ENCODE peak calls at places on chromosome 15, in nine cellular contexts. T, P, V, Q, C, N, J, A and O are unnamed samples.

GRCh38 chr15:60047701-60048100 is 43.6 kb downstream of the FOXB1 start:
- DNase-seq in T (no peak), P (no peak), V (no peak), Q (no peak), C (no peak), N (no peak), J (no peak), A (no peak), O (no peak)

GRCh38 chr15:30905821-30906220 is 2.1 kb downstream of the FAN1 start:
- DNase-seq in T (no peak), P (no peak), V (no peak), Q (no peak), C (no peak), N (peak), J (no peak), A (no peak), O (peak)

GRCh38 chr15:64717735-64718495 is 57.5 kb downstream of the RBPMS2 start:
- DNase-seq in T (no peak), P (no peak), V (no peak), Q (no peak), C (no peak), N (no peak), J (peak), A (no peak), O (no peak)

GRCh38 chr15:48671381-48672022 is 26.0 kb upstream of the FBN1 start:
- DNase-seq in T (no peak), P (no peak), V (no peak), Q (peak), C (peak), N (peak), J (no peak), A (peak), O (no peak)

GRCh38 chr15:35998637-35999036 is 452.7 kb upstream of the DPH6 start:
- DNase-seq in T (no peak), P (no peak), V (no peak), Q (no peak), C (no peak), N (no peak), J (no peak), A (no peak), O (no peak)

GRCh38 chr15:31752363-31752762 is 278.0 kb upstream of the CHRNA7 start:
- DNase-seq in T (no peak), P (no peak), V (no peak), Q (no peak), C (no peak), N (no peak), J (no peak), A (no peak), O (no peak)

GRCh38 chr15:74523982-74524381 is 17.0 kb upstream of the ARID3B start:
- DNase-seq in T (no peak), P (no peak), V (no peak), Q (no peak), C (no peak), N (no peak), J (no peak), A (no peak), O (no peak)

GRCh38 chr15:70323111-70323851 is 225.6 kb upstream of the TLE3 start:
- DNase-seq in T (peak), P (peak), V (no peak), Q (no peak), C (peak), N (peak), J (no peak), A (no peak), O (no peak)

GRCh38 chr15:62124176-62124952 is 40.7 kb downstream of the C2CD4B start:
- DNase-seq in T (no peak), P (no peak), V (peak), Q (no peak), C (no peak), N (no peak), J (no peak), A (no peak), O (no peak)

GRCh38 chr15:65309882-65310418 is 5.5 kb downstream of the RNU5B-1 start:
- DNase-seq in T (no peak), P (no peak), V (no peak), Q (no peak), C (no peak), N (no peak), J (peak), A (peak), O (no peak)

GRCh38 chr15:43794269-43795037 is 2.3 kb downstream of the SERF2 start:
- DNase-seq in T (no peak), P (no peak), V (no peak), Q (peak), C (peak), N (peak), J (no peak), A (no peak), O (no peak)

GRCh38 chr15:80811781-80812180 is 32.6 kb downstream of the CEMIP start:
- DNase-seq in T (no peak), P (no peak), V (no peak), Q (no peak), C (no peak), N (no peak), J (no peak), A (no peak), O (no peak)

GRCh38 chr15:100772478-100773378 is 106.9 kb upstream of the ALDH1A3 start:
- DNase-seq in T (no peak), P (peak), V (no peak), Q (no peak), C (no peak), N (no peak), J (no peak), A (no peak), O (no peak)

GRCh38 chr15:85414495-85414894 is 34.1 kb downstream of the AKAP13 start:
- DNase-seq in T (no peak), P (no peak), V (peak), Q (no peak), C (no peak), N (no peak), J (no peak), A (no peak), O (no peak)

GRCh38 chr15:57947781-57948180 is 117.7 kb downstream of the ALDH1A2 start:
- DNase-seq in T (peak), P (no peak), V (no peak), Q (no peak), C (no peak), N (peak), J (no peak), A (no peak), O (no peak)

GRCh38 chr15:88610756-88611231 is 10.3 kb upstream of the AEN start:
- DNase-seq in T (no peak), P (peak), V (no peak), Q (no peak), C (no peak), N (peak), J (no peak), A (no peak), O (no peak)

GRCh38 chr15:95928822-95929221 is 401.7 kb upstream of the NR2F2 start:
- DNase-seq in T (no peak), P (no peak), V (no peak), Q (no peak), C (no peak), N (no peak), J (no peak), A (no peak), O (no peak)

GRCh38 chr15:48385031-48385430 is 53.8 kb downstream of the DUT start:
- DNase-seq in T (no peak), P (no peak), V (no peak), Q (no peak), C (no peak), N (no peak), J (no peak), A (no peak), O (no peak)

GRCh38 chr15:85950101-85950500 is 129.6 kb upstream of the AGBL1 start:
- DNase-seq in T (no peak), P (no peak), V (no peak), Q (no peak), C (peak), N (no peak), J (no peak), A (no peak), O (no peak)

GRCh38 chr15:79130535-79131130 is 40.1 kb upstream of the RASGRF1 start:
- DNase-seq in T (no peak), P (no peak), V (no peak), Q (no peak), C (no peak), N (peak), J (no peak), A (no peak), O (no peak)

GRCh38 chr15:97235285-97235985 is 725.1 kb upstream of the ARRDC4 start:
- DNase-seq in T (peak), P (peak), V (peak), Q (peak), C (no peak), N (peak), J (no peak), A (no peak), O (peak)

GRCh38 chr15:88802250-88802990 is 816 bp upstream of the ACAN start:
- DNase-seq in T (no peak), P (no peak), V (no peak), Q (no peak), C (no peak), N (no peak), J (no peak), A (no peak), O (no peak)

GRCh38 chr15:67836477-67836876 is 3.4 kb downstream of the RNU6-1 start:
- DNase-seq in T (no peak), P (no peak), V (peak), Q (peak), C (peak), N (no peak), J (peak), A (no peak), O (peak)

GRCh38 chr15:92883643-92884458 is 16.3 kb upstream of the CHD2 start:
- DNase-seq in T (no peak), P (no peak), V (peak), Q (no peak), C (no peak), N (peak), J (no peak), A (no peak), O (no peak)

GRCh38 chr15:101255615-101256350 is 3.9 kb upstream of the CHSY1 start:
- DNase-seq in T (no peak), P (no peak), V (no peak), Q (peak), C (no peak), N (no peak), J (no peak), A (no peak), O (no peak)

GRCh38 chr15:64263567-64263966 is 92.4 kb downstream of the CSNK1G1 start:
- DNase-seq in T (no peak), P (no peak), V (no peak), Q (no peak), C (no peak), N (no peak), J (no peak), A (no peak), O (no peak)

GRCh38 chr15:89016549-89017041 is 71.7 kb upstream of the ABHD2 start:
- DNase-seq in T (no peak), P (no peak), V (no peak), Q (no peak), C (peak), N (peak), J (no peak), A (no peak), O (no peak)

GRCh38 chr15:88512606-88513005 is 33.9 kb downstream of the DET1 start:
- DNase-seq in T (no peak), P (no peak), V (no peak), Q (no peak), C (no peak), N (no peak), J (no peak), A (peak), O (no peak)

GRCh38 chr15:69305204-69305931 is 6.7 kb downstream of the PAQR5 start:
- DNase-seq in T (no peak), P (no peak), V (no peak), Q (peak), C (peak), N (peak), J (no peak), A (peak), O (no peak)

GRCh38 chr15:63492541-63493077 is 11.8 kb upstream of the USP3 start:
- DNase-seq in T (no peak), P (no peak), V (no peak), Q (no peak), C (no peak), N (no peak), J (no peak), A (peak), O (no peak)

GRCh38 chr15:35737521-35737920 is 191.6 kb upstream of the DPH6 start:
- DNase-seq in T (no peak), P (no peak), V (no peak), Q (no peak), C (no peak), N (no peak), J (no peak), A (no peak), O (no peak)

GRCh38 chr15:85312486-85312885 is 67.9 kb upstream of the AKAP13 start:
- DNase-seq in T (no peak), P (no peak), V (no peak), Q (no peak), C (no peak), N (peak), J (no peak), A (no peak), O (no peak)

GRCh38 chr15:71686221-71687050 is 123.9 kb upstream of the NR2E3 start:
- DNase-seq in T (no peak), P (no peak), V (no peak), Q (no peak), C (no peak), N (no peak), J (no peak), A (no peak), O (no peak)
- H3K27ac ChIP-seq in T (no peak), P (no peak), V (no peak), Q (no peak), C (no peak), N (no peak), J (no peak), A (no peak), O (no peak)

GRCh38 chr15:37084602-37085001 is 15.7 kb downstream of the MEIS2 start:
- DNase-seq in T (no peak), P (no peak), V (no peak), Q (no peak), C (no peak), N (no peak), J (no peak), A (no peak), O (no peak)

GRCh38 chr15:37078566-37078965 is 21.8 kb downstream of the MEIS2 start:
- DNase-seq in T (no peak), P (no peak), V (no peak), Q (no peak), C (no peak), N (no peak), J (no peak), A (no peak), O (no peak)

GRCh38 chr15:37079726-37080125 is 20.6 kb downstream of the MEIS2 start:
- DNase-seq in T (no peak), P (no peak), V (no peak), Q (no peak), C (no peak), N (no peak), J (no peak), A (no peak), O (no peak)

GRCh38 chr15:37083610-37084009 is 16.7 kb downstream of the MEIS2 start:
- DNase-seq in T (no peak), P (no peak), V (no peak), Q (no peak), C (no peak), N (no peak), J (no peak), A (no peak), O (no peak)

GRCh38 chr15:37081985-37082384 is 18.4 kb downstream of the MEIS2 start:
- DNase-seq in T (no peak), P (no peak), V (no peak), Q (no peak), C (no peak), N (peak), J (no peak), A (no peak), O (no peak)
- H3K27ac ChIP-seq in T (no peak), P (no peak), V (no peak), Q (peak), C (no peak), N (no peak), J (no peak), A (peak), O (no peak)

DNA sequence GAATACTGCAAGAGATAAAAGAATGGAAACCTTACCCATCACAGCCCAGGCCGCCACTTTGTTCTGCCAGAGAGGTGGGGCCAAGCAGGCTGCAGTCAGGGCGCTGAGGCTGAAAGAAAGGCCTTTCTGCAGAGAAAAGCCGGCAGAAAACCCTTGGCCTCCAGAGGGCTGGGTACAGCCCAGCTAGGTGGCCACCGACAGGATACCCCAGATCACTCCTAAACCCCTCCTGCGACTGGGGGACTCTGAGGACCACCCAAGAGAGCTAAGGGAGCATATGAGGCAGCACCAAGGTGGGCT is 69.3 kb downstream of the SMAD6 start:
- DNase-seq in T (no peak), P (no peak), V (no peak), Q (no peak), C (no peak), N (no peak), J (no peak), A (no peak), O (no peak)
- H3K27ac ChIP-seq in T (peak), P (no peak), V (no peak), Q (peak), C (no peak), N (no peak), J (no peak), A (no peak), O (no peak)

DNA sequence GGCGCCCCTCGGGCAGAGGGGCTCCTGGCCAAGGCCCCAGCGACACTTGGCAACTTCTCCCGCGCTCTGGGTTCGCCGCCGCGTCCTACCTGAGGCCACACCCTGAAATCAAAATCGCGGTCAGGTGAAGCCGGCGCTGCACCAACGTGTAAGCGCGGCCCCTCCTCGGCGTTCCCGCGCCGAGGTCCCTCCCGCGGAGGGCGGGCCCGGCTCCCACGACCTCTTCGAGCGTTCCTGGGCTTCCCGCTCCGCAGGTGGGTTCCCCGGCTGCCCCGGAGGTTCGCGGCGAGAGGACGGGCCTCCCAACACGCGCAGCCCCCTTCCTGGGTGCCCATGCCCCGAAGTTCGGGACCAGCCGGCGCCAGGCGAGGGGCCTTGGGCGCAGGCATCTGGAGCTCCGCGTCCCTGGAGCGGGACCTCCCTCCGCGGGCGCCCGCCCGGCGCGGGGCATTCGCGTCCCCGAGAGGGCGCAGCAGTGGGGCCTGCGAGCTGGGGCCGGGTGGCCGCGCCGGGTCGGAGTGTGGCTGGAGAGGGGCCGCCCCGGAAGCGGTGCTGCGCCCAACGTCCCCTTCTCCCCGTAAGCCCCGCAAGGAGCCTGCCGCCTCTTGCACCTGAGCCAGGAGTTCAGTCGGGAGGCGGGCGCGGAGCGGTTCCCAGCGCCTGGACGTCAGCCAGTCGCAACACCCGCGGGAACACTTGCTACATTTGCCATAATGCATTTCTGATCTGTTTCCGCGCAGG is 13.7 kb downstream of the PAK6 start:
- DNase-seq in T (peak), P (peak), V (no peak), Q (peak), C (peak), N (no peak), J (peak), A (no peak), O (no peak)
- H3K27ac ChIP-seq in T (no peak), P (no peak), V (no peak), Q (peak), C (no peak), N (no peak), J (no peak), A (no peak), O (no peak)

DNA sequence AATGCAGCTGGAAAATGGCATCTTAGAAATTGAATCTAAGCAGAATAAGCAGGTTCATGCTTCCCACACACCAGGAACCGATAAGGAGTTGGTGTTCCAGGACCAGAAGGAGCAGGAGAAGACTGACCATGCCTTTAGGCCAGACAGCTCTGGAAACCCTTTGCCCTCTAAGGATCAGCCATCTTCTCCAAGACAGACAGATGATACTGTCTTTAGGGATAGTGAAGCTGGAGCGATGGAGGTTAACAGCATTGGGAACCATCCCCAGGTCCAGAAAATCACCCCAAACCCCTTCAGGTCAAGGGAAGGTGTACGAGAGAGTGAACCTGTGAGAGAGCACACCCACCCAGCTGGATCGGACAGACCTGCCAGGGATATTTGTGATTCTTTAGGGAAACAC is 49.2 kb downstream of the CDAN1 start:
- DNase-seq in T (no peak), P (no peak), V (no peak), Q (no peak), C (no peak), N (no peak), J (no peak), A (no peak), O (no peak)
- H3K27ac ChIP-seq in T (no peak), P (no peak), V (no peak), Q (no peak), C (no peak), N (no peak), J (no peak), A (no peak), O (no peak)

GRCh38 chr15:90138071-90138833 is 36.0 kb upstream of the IDH2 start:
- DNase-seq in T (no peak), P (no peak), V (no peak), Q (peak), C (no peak), N (no peak), J (no peak), A (no peak), O (no peak)
- H3K27ac ChIP-seq in T (no peak), P (no peak), V (no peak), Q (no peak), C (peak), N (no peak), J (no peak), A (no peak), O (no peak)

GRCh38 chr15:73001840-73002239 is 50.4 kb upstream of the NEO1 start:
- DNase-seq in T (no peak), P (no peak), V (no peak), Q (no peak), C (no peak), N (no peak), J (no peak), A (no peak), O (no peak)
- H3K27ac ChIP-seq in T (no peak), P (no peak), V (no peak), Q (no peak), C (no peak), N (no peak), J (no peak), A (no peak), O (no peak)

GRCh38 chr15:78056714-78057269 is 20.7 kb downstream of the TBC1D2B start:
- DNase-seq in T (no peak), P (no peak), V (no peak), Q (peak), C (no peak), N (no peak), J (no peak), A (no peak), O (no peak)
- H3K27ac ChIP-seq in T (no peak), P (no peak), V (peak), Q (peak), C (peak), N (no peak), J (peak), A (peak), O (no peak)

GRCh38 chr15:90552162-90552928 is 22.6 kb downstream of the CRTC3 start:
- DNase-seq in T (peak), P (no peak), V (no peak), Q (no peak), C (peak), N (no peak), J (no peak), A (peak), O (no peak)
- H3K27ac ChIP-seq in T (peak), P (no peak), V (no peak), Q (peak), C (peak), N (no peak), J (peak), A (peak), O (peak)